ENCODE peak calls at places on chromosome 14, in four cellular contexts. K is aorta, O is body of pancreas, H is NT2/D1. S is an unnamed sample.

GRCh38 chr14:72523397-72524157 is 370.3 kb downstream of the DPF3 start:
- DNase-seq in K (no peak), O (no peak), H (no peak), S (no peak)

GRCh38 chr14:70906785-70907171 is 481 bp upstream of the PCNX1 start:
- DNase-seq in K (no peak), O (no peak), H (no peak), S (no peak)

GRCh38 chr14:99879401-99880295 is 86.4 kb downstream of the EML1 start:
- DNase-seq in K (no peak), O (no peak), H (no peak), S (no peak)

GRCh38 chr14:98704441-98704840 is 567.6 kb downstream of the BCL11B start:
- DNase-seq in K (no peak), O (no peak), H (no peak), S (no peak)

GRCh38 chr14:71555654-71556559 is 376.3 kb upstream of the RGS6 start:
- DNase-seq in K (no peak), O (no peak), H (no peak), S (no peak)

GRCh38 chr14:99254391-99255009 is 17.5 kb downstream of the BCL11B start:
- DNase-seq in K (no peak), O (no peak), H (no peak), S (no peak)

GRCh38 chr14:71103662-71104484 is 196.6 kb downstream of the PCNX1 start:
- DNase-seq in K (no peak), O (no peak), H (peak; percentile 11), S (no peak)

GRCh38 chr14:88746042-88746441 is 46.7 kb downstream of the EML5 start:
- DNase-seq in K (no peak), O (no peak), H (no peak), S (no peak)

GRCh38 chr14:91113829-91114078 is at the start of gene DGLUCY:
- DNase-seq in K (peak; percentile 90), O (peak; percentile 81), H (no peak), S (peak; percentile 90)

GRCh38 chr14:31420319-31421081 is at the start of gene HEATR5A:
- DNase-seq in K (peak; percentile 99), O (peak; percentile 95), H (peak; percentile 87), S (peak; percentile 99)

GRCh38 chr14:23638414-23639047 is 2.4 kb downstream of the DHRS2 start:
- DNase-seq in K (no peak), O (peak; percentile 22), H (no peak), S (no peak)

GRCh38 chr14:64577211-64577610 is 27.4 kb downstream of the PPP1R36 start:
- DNase-seq in K (no peak), O (no peak), H (no peak), S (no peak)

GRCh38 chr14:73261520-73262426 is 24.5 kb downstream of the PAPLN start:
- DNase-seq in K (no peak), O (no peak), H (no peak), S (no peak)

GRCh38 chr14:57492859-57493258 is 798 bp downstream of the CCDC198 start:
- DNase-seq in K (no peak), O (no peak), H (no peak), S (no peak)

GRCh38 chr14:100170880-100171279 is 11.4 kb upstream of the DEGS2 start:
- DNase-seq in K (no peak), O (no peak), H (no peak), S (no peak)

GRCh38 chr14:103896578-103896977 is 31.7 kb upstream of the TDRD9 start:
- DNase-seq in K (no peak), O (no peak), H (no peak), S (no peak)

GRCh38 chr14:21056520-21057163 is 980 bp upstream of the RNASE8 start:
- DNase-seq in K (no peak), O (no peak), H (no peak), S (no peak)

GRCh38 chr14:96126339-96126770 is 78.3 kb upstream of the BDKRB2 start:
- DNase-seq in K (no peak), O (no peak), H (no peak), S (no peak)

GRCh38 chr14:99812096-99812750 is 19.0 kb downstream of the EML1 start:
- DNase-seq in K (no peak), O (no peak), H (no peak), S (no peak)

GRCh38 chr14:101008196-101008595 is 104.7 kb upstream of the RTL1 start:
- DNase-seq in K (peak; percentile 62), O (peak; percentile 7), H (no peak), S (peak; percentile 53)

GRCh38 chr14:59187802-59188460 is 536 bp upstream of the DAAM1 start:
- DNase-seq in K (peak; percentile 79), O (peak; percentile 22), H (no peak), S (no peak)

GRCh38 chr14:41280745-41281144 is 325.9 kb upstream of the LRFN5 start:
- DNase-seq in K (no peak), O (no peak), H (peak; percentile 1), S (no peak)

GRCh38 chr14:89598548-89599186 is 181.6 kb upstream of the FOXN3 start:
- DNase-seq in K (no peak), O (no peak), H (no peak), S (no peak)

GRCh38 chr14:37592288-37593274 is 2.5 kb downstream of the FOXA1 start:
- DNase-seq in K (peak; percentile 72), O (no peak), H (no peak), S (peak; percentile 73)

GRCh38 chr14:91390165-91390778 is 27.3 kb downstream of the CCDC88C start:
- DNase-seq in K (no peak), O (no peak), H (no peak), S (no peak)

GRCh38 chr14:88612981-88613380 is 50.1 kb downstream of the ZC3H14 start:
- DNase-seq in K (no peak), O (no peak), H (no peak), S (no peak)

GRCh38 chr14:31902002-31902401 is 175.1 kb upstream of the ARHGAP5 start:
- DNase-seq in K (no peak), O (peak; percentile 55), H (no peak), S (no peak)

GRCh38 chr14:104149617-104150141 is 11.3 kb downstream of the KIF26A start:
- DNase-seq in K (no peak), O (peak; percentile 50), H (no peak), S (no peak)

GRCh38 chr14:33590891-33591630 is 359.8 kb downstream of the EGLN3 start:
- DNase-seq in K (no peak), O (no peak), H (no peak), S (no peak)

GRCh38 chr14:33589334-33589733 is 361.5 kb downstream of the EGLN3 start:
- DNase-seq in K (no peak), O (peak; percentile 55), H (no peak), S (no peak)

GRCh38 chr14:33586806-33587205 is 364.1 kb downstream of the EGLN3 start:
- DNase-seq in K (no peak), O (no peak), H (no peak), S (no peak)

GRCh38 chr14:33587761-33588160 is 363.1 kb downstream of the EGLN3 start:
- DNase-seq in K (no peak), O (no peak), H (no peak), S (no peak)

DNA sequence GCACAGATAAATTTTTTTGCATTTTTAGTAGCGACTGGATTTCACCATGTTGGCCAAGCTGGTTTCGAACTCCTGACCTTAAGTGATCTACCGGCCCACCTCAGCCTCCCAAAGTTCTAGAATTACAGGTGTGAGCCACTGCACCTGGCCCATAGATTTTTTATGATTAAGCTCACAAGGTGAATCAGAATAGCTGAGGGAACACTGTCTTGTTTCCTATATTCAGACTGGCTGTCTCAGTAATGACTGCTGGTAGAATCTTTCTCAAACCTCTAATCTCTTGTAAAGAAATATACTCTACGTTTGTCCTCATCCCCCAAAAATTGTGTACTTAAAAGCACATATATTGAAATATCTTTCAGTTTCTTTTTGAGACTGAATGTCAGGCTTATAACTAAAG is 362.1 kb downstream of the EGLN3 start:
- DNase-seq in K (no peak), O (no peak), H (no peak), S (no peak)
- H3K4me3 ChIP-seq in K (no peak overlapping the region), O (no peak overlapping the region), H (no peak overlapping the region), S (no peak overlapping the region)

DNA sequence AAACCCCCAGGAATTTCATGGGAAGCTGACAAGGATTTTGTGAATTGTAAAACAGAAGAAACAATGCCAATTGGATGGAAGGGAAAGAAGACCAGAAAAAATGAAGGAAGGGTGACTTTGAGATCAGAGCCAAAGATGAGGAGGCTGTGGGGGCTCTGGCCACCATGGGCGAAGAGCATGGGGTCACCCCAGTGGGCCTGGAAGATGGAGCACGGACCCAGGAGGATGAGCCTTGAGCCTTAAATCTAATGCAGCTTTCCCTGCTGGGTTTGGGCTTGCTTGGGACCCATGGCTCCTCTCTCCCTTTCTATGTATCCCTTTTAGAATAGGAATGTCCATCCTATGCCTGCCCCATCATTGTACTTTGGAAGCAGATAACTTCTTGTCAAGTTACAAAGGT is 322.2 kb downstream of the TMEM121 start:
- DNase-seq in K (no peak), O (no peak), H (no peak), S (no peak)
- H3K9me3 ChIP-seq in K (no peaks in the 10 kb centered on the region), O (no peaks in the 10 kb centered on the region), H (no peaks in the 10 kb centered on the region), S (no peaks in the 10 kb centered on the region)

DNA sequence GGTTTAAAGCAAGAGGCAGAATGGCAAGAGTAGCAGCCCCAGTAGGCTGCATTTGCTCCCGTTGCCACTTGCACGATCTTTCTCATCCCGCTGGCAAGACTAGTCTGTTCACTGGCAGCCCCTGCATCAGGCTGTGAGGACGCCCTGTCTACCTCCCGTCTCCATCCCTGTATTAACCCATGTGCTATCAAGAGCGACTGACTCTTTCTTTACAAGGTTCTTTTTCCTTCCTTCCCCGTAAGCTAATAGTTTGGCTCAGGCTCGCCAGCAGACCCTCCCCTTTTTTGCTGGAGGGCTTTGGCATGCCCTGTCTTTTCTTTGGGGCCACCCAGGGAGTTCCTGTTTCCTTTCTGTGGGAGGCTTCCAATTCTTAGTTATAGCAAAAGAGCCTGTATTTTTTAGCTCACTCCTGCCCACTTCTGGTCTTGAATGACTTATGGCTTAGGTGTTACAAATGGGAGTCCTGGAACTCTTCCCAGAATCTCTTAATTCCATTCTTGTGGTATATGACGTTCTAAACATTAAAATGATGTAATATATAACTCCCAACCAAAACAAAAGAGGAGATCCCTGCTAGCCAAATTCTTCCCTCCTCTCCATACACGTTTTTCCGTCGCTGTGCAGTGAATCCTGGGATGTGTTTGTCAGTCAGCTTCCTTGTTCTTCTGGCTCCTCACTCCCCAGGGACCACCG is 149.0 kb downstream of the PRKCH start:
- DNase-seq in K (no peak), O (no peak), H (peak; percentile 33), S (no peak)
- H3K4me3 ChIP-seq in K (no peak overlapping the region), O (no peak overlapping the region), H (no peak overlapping the region), S (no peak overlapping the region)

DNA sequence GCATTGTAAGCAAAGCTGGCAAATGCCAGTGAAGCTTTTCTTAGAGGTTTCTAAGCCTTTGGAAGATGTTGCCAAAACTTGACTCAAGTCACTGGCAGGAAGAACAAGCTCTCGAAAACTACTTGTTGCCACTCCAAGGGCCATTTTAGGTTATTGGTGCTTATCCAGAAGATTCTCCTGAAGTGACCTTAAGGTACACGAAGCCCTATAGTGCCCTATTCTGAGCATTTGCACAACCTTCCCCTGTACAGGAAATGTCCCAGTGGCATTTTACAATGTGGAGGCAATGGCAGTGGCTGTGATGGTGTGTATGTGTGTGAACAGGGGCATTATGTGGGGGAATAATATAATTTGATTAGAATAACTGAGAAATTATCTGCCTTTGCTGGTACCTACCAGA is 89.6 kb upstream of the NOVA1 start:
- DNase-seq in K (no peak), O (no peak), H (no peak), S (no peak)
- H3K9me3 ChIP-seq in K (no peaks in the 10 kb centered on the region), O (no peaks in the 10 kb centered on the region), H (no peaks in the 10 kb centered on the region), S (no peaks in the 10 kb centered on the region)

GRCh38 chr14:53953828-53954550 is 2.6 kb downstream of the BMP4 start:
- DNase-seq in K (peak; percentile 85), O (peak; percentile 39), H (no peak), S (peak; percentile 77)
- H3K4me3 ChIP-seq in K (peak overlapping the region; percentile 55), O (peak overlapping the region; percentile 33), H (peak overlapping the region; percentile 94), S (peak overlapping the region; percentile 70)

GRCh38 chr14:68775614-68776126 is 17.2 kb downstream of the ZFP36L1 start:
- DNase-seq in K (peak; percentile 43), O (no peak), H (no peak), S (peak; percentile 21)
- H3K9me3 ChIP-seq in K (no peaks in the 10 kb centered on the region), O (no peaks in the 10 kb centered on the region), H (peaks cover 13% of the 10 kb centered on the region), S (no peaks in the 10 kb centered on the region)

S was measured in upper lobe of right lung.